ENCODE peak calls at places on chromosomes 1 and 21, in ten cellular contexts. K, F, M, E, H, J, X, A, Z and D are unnamed samples.

GRCh38 chr1:37255868-37256267 is 218.5 kb upstream of the ZC3H12A start:
- DNase-seq in M (no peak), Z (no peak), A (no peak), H (no peak), F (no peak), E (no peak), K (no peak), X (no peak), J (no peak), D (no peak)

GRCh38 chr1:211932581-211933010 is 102.0 kb upstream of the LPGAT1 start:
- DNase-seq in A (no peak), J (no peak), F (no peak), M (no peak), H (no peak), Z (no peak), X (no peak), K (no peak), E (no peak), D (no peak)

GRCh38 chr21:45364464-45365185 is 40.3 kb upstream of the COL18A1 start:
- DNase-seq in F (no peak), X (peak; percentile 75), H (no peak), J (no peak), A (no peak), M (no peak), Z (peak; percentile 81), K (peak; percentile 56), E (peak; percentile 92), D (no peak)

GRCh38 chr1:28642056-28642846 is 616 bp downstream of the TAF12 start:
- DNase-seq in F (no peak), A (no peak), J (no peak), H (no peak), X (no peak), M (no peak), Z (no peak), K (no peak), E (peak; percentile 25), D (no peak)

GRCh38 chr1:230231739-230232075 is 164.7 kb downstream of the GALNT2 start:
- DNase-seq in J (peak; percentile 47), F (peak; percentile 84), M (no peak), K (peak; percentile 91), A (peak; percentile 68), Z (peak; percentile 90), H (no peak), E (peak; percentile 60), X (no peak), D (no peak)

GRCh38 chr1:88683516-88683847 is 591 bp upstream of the PKN2 start:
- DNase-seq in A (peak; percentile 59), F (peak; percentile 35), M (no peak), X (peak; percentile 43), J (peak; percentile 66), E (no peak), K (peak; percentile 57), H (no peak), Z (peak; percentile 70), D (no peak)

GRCh38 chr21:15104470-15104869 is 39.7 kb upstream of the NRIP1 start:
- DNase-seq in J (no peak), E (no peak), X (no peak), A (no peak), F (no peak), H (no peak), K (no peak), M (no peak), Z (no peak), D (no peak)

GRCh38 chr1:181947441-181947840 is 114.1 kb downstream of the ZNF648 start:
- DNase-seq in M (no peak), A (no peak), H (no peak), J (no peak), E (no peak), K (no peak), X (no peak), Z (no peak), F (no peak), D (no peak)

DNA sequence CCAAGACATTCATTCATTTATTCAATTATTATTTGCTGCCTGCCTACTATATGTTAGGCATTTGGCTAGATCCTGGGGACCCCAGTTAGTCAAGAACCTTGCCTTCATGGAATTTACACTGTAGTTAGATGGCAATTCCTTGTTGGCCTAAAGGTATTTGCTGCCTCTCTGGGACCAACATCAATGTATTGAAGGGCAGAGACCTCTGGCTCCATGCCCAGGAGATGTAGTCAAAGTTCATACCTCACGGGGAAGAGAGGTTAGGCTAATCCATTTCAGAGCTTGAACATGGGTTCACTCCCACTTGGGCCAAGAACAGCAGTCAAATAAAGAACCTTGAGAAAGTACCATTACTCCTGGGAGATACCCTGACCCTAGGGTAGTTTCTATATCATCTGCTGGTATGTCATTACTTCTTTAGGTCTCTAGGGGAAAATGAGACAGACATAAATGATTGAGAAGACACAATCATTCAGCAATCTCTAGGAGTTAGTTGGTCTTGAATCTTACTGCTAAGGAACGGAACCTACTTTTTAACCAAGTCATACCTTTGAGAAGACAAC is 32.0 kb downstream of the SORT1 start:
- DNase-seq in E (no peak), K (no peak), H (no peak), X (no peak), F (no peak), Z (no peak), J (no peak), A (peak; percentile 16), M (no peak), D (no peak)
- H3K27ac ChIP-seq in E (no peak overlapping the region), K (no peak overlapping the region), H (no peak overlapping the region), X (no peak overlapping the region), F (no peak overlapping the region), Z (peak overlapping the region; percentile 85), J (no peak overlapping the region), A (no peak overlapping the region), M (no peak overlapping the region), D (peak overlapping the region; percentile 79)

GRCh38 chr1:247189981-247190798 is 18.4 kb upstream of the ZNF124 start:
- DNase-seq in J (no peak), X (no peak), F (no peak), Z (no peak), K (no peak), E (no peak), H (no peak), M (no peak), A (no peak), D (no peak)
- H3K4me3 ChIP-seq in J (no peak overlapping the region), X (no peak overlapping the region), F (no peak overlapping the region), Z (no peak overlapping the region), K (no peak overlapping the region), E (no peak overlapping the region), H (no peak overlapping the region), M (no peak overlapping the region), A (no peak overlapping the region), D (peak overlapping the region; percentile 5)

DNA sequence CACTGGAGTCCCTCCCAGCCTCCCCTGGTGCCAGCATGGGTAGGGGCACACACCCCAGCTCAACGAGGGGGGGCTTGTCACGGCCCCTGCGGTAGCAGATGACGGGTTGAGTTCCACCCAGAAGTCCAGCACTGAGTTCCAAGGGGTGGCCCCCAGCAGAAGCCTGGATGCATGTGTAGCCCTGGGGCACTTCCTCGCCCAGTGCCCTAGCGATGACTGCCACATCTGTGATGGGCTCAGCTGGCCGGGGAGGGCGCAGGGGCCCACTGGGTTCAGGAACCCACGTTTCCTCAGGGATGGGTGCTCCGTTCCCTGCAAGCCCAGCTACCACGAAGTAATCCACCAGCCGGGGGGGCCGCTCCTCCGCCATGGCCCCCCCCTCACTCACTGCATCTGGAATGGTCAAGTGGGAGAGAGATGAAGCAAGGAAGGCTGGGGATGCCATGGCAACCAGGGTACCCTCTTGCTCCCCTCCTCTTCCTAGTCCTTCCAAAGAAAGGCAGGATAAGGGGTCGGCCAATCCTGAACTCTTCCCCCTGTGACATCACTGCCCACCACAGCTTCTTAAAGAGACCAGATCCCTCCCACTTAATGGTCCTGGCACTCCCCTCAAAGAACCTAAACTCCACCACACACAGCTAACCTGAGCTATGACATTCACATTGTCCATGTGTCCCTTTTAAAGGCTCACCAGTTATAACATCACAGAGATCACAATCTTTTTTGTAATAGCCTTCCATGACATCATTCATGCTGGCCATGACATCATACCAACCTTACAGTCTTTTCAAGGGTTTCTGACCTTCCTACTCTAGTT is 2.3 kb downstream of the DENND4B start:
- DNase-seq in Z (no peak), M (no peak), A (no peak), H (no peak), F (no peak), E (no peak), K (no peak), X (no peak), J (no peak), D (no peak)
- H3K27ac ChIP-seq in Z (peak overlapping the region; percentile 98), M (no peak overlapping the region), A (no peak overlapping the region), H (no peak overlapping the region), F (peak overlapping the region; percentile 100), E (no peak overlapping the region), K (no peak overlapping the region), X (peak overlapping the region; percentile 94), J (no peak overlapping the region), D (peak overlapping the region; percentile 97)

GRCh38 chr1:81703352-81703735 is 97.4 kb upstream of the ADGRL2 start:
- DNase-seq in J (no peak), M (no peak), Z (no peak), A (no peak), H (no peak), K (no peak), E (peak; percentile 74), X (no peak), F (no peak), D (no peak)
- H3K4me3 ChIP-seq in J (no peak overlapping the region), M (no peak overlapping the region), Z (no peak overlapping the region), A (no peak overlapping the region), H (no peak overlapping the region), K (no peak overlapping the region), E (peak overlapping the region; percentile 34), X (no peak overlapping the region), F (no peak overlapping the region), D (no peak overlapping the region)

GRCh38 chr1:165592945-165593823 is 37.9 kb upstream of the MGST3 start:
- DNase-seq in H (peak; percentile 74), E (peak; percentile 34), F (peak; percentile 85), Z (peak; percentile 72), A (peak; percentile 86), M (peak; percentile 52), X (peak; percentile 66), J (peak; percentile 89), K (peak; percentile 84), D (no peak)

GRCh38 chr1:165600793-165601192 is 30.2 kb upstream of the MGST3 start:
- DNase-seq in F (no peak), A (no peak), M (no peak), Z (no peak), E (no peak), H (no peak), J (no peak), K (peak; percentile 7), X (no peak), D (no peak)

GRCh38 chr1:165598676-165599059 is 32.4 kb upstream of the MGST3 start:
- DNase-seq in F (no peak), Z (no peak), K (peak; percentile 11), E (no peak), X (no peak), H (no peak), J (no peak), M (no peak), A (peak; percentile 25), D (no peak)

GRCh38 chr1:165595561-165595960 is 35.5 kb upstream of the MGST3 start:
- DNase-seq in M (no peak), J (no peak), A (no peak), E (peak; percentile 45), K (no peak), Z (no peak), X (no peak), F (no peak), H (no peak), D (no peak)

GRCh38 chr1:165597883-165598675 is 33.0 kb upstream of the MGST3 start:
- DNase-seq in A (peak; percentile 98), Z (peak; percentile 99), X (peak; percentile 94), F (peak; percentile 97), J (peak; percentile 97), M (peak; percentile 87), K (peak; percentile 98), E (peak; percentile 94), H (peak; percentile 91), D (peak; percentile 98)
- H3K27ac ChIP-seq in A (peak overlapping the region; percentile 75), Z (peak overlapping the region; percentile 74), X (peak overlapping the region; percentile 60), F (peak overlapping the region; percentile 85), J (no peak overlapping the region), M (no peak overlapping the region), K (peak overlapping the region; percentile 34), E (peak overlapping the region; percentile 94), H (peak overlapping the region; percentile 53), D (peak overlapping the region; percentile 79)